ENCODE peak calls at places on chromosomes 2 and 18, in ten cellular contexts. One of them, this sample, is unnamed.

GRCh38 chr2:177078416-177078815 is 134.2 kb upstream of the HNRNPA3 start:
- DNase-seq in GM20000: no peak
- DNase-seq in neural progenitor cell: no peak
- DNase-seq in lung: peak; percentile 76
- DNase-seq in RWPE1: peak; percentile 6
- DNase-seq in B cell: no peak
- DNase-seq in prostate gland: no peak
- DNase-seq in WERI-Rb-1: no peak
- DNase-seq in AG10803: peak; percentile 30
- DNase-seq in cardiac fibroblast: peak; percentile 22
- DNase-seq in this sample: peak; percentile 49

GRCh38 chr2:239326831-239327535 is 73.8 kb downstream of the HDAC4 start:
- DNase-seq in neural progenitor cell: no peak
- DNase-seq in prostate gland: no peak
- DNase-seq in lung: no peak
- DNase-seq in GM20000: peak; percentile 66
- DNase-seq in cardiac fibroblast: no peak
- DNase-seq in B cell: no peak
- DNase-seq in AG10803: no peak
- DNase-seq in RWPE1: peak; percentile 20
- DNase-seq in WERI-Rb-1: no peak
- DNase-seq in this sample: no peak

GRCh38 chr2:95353613-95354468 is 48.7 kb upstream of the FAHD2A start:
- DNase-seq in neural progenitor cell: no peak
- DNase-seq in B cell: no peak
- DNase-seq in lung: no peak
- DNase-seq in prostate gland: no peak
- DNase-seq in cardiac fibroblast: no peak
- DNase-seq in GM20000: no peak
- DNase-seq in AG10803: no peak
- DNase-seq in RWPE1: no peak
- DNase-seq in WERI-Rb-1: no peak
- DNase-seq in this sample: no peak

GRCh38 chr2:55229221-55229620 is 2.9 kb downstream of the CLHC1 start:
- DNase-seq in RWPE1: no peak
- DNase-seq in prostate gland: no peak
- DNase-seq in B cell: no peak
- DNase-seq in neural progenitor cell: no peak
- DNase-seq in cardiac fibroblast: no peak
- DNase-seq in GM20000: no peak
- DNase-seq in lung: no peak
- DNase-seq in AG10803: no peak
- DNase-seq in WERI-Rb-1: no peak
- DNase-seq in this sample: no peak

GRCh38 chr18:50797147-50797546 is 22.7 kb downstream of the MRO start:
- DNase-seq in B cell: no peak
- DNase-seq in lung: no peak
- DNase-seq in prostate gland: no peak
- DNase-seq in neural progenitor cell: no peak
- DNase-seq in cardiac fibroblast: no peak
- DNase-seq in RWPE1: no peak
- DNase-seq in AG10803: no peak
- DNase-seq in WERI-Rb-1: no peak
- DNase-seq in GM20000: no peak
- DNase-seq in this sample: no peak

GRCh38 chr2:216015722-216016464 is 2.5 kb upstream of the MREG start:
- DNase-seq in B cell: peak; percentile 68
- DNase-seq in lung: no peak
- DNase-seq in cardiac fibroblast: no peak
- DNase-seq in AG10803: no peak
- DNase-seq in RWPE1: no peak
- DNase-seq in neural progenitor cell: no peak
- DNase-seq in WERI-Rb-1: peak; percentile 84
- DNase-seq in prostate gland: no peak
- DNase-seq in GM20000: peak; percentile 79
- DNase-seq in this sample: no peak

GRCh38 chr2:134228493-134228903 is 25.4 kb upstream of the MGAT5 start:
- DNase-seq in neural progenitor cell: no peak
- DNase-seq in AG10803: no peak
- DNase-seq in WERI-Rb-1: no peak
- DNase-seq in GM20000: no peak
- DNase-seq in cardiac fibroblast: peak; percentile 44
- DNase-seq in lung: no peak
- DNase-seq in RWPE1: no peak
- DNase-seq in prostate gland: no peak
- DNase-seq in B cell: no peak
- DNase-seq in this sample: no peak

GRCh38 chr18:56173542-56174220 is 464.7 kb downstream of the TXNL1 start:
- DNase-seq in AG10803: peak; percentile 13
- DNase-seq in GM20000: no peak
- DNase-seq in RWPE1: no peak
- DNase-seq in B cell: no peak
- DNase-seq in lung: no peak
- DNase-seq in prostate gland: no peak
- DNase-seq in neural progenitor cell: no peak
- DNase-seq in cardiac fibroblast: no peak
- DNase-seq in WERI-Rb-1: no peak
- DNase-seq in this sample: no peak

GRCh38 chr2:151028691-151029176 is 232.9 kb downstream of the RBM43 start:
- DNase-seq in cardiac fibroblast: no peak
- DNase-seq in RWPE1: no peak
- DNase-seq in B cell: no peak
- DNase-seq in neural progenitor cell: no peak
- DNase-seq in AG10803: no peak
- DNase-seq in GM20000: no peak
- DNase-seq in prostate gland: no peak
- DNase-seq in WERI-Rb-1: no peak
- DNase-seq in lung: no peak
- DNase-seq in this sample: no peak

GRCh38 chr2:151033454-151034248 is 228.0 kb downstream of the RBM43 start:
- DNase-seq in neural progenitor cell: no peak
- DNase-seq in RWPE1: no peak
- DNase-seq in GM20000: no peak
- DNase-seq in WERI-Rb-1: no peak
- DNase-seq in lung: no peak
- DNase-seq in B cell: no peak
- DNase-seq in prostate gland: no peak
- DNase-seq in cardiac fibroblast: no peak
- DNase-seq in AG10803: peak; percentile 39
- DNase-seq in this sample: no peak

GRCh38 chr2:151032741-151033152 is 228.9 kb downstream of the RBM43 start:
- DNase-seq in lung: no peak
- DNase-seq in prostate gland: no peak
- DNase-seq in cardiac fibroblast: peak; percentile 75
- DNase-seq in B cell: no peak
- DNase-seq in GM20000: no peak
- DNase-seq in neural progenitor cell: no peak
- DNase-seq in RWPE1: no peak
- DNase-seq in WERI-Rb-1: no peak
- DNase-seq in AG10803: peak; percentile 99
- DNase-seq in this sample: peak; percentile 96

GRCh38 chr2:151029406-151030157 is 232.1 kb downstream of the RBM43 start:
- DNase-seq in AG10803: peak; percentile 98
- DNase-seq in WERI-Rb-1: no peak
- DNase-seq in cardiac fibroblast: peak; percentile 82
- DNase-seq in neural progenitor cell: no peak
- DNase-seq in RWPE1: no peak
- DNase-seq in GM20000: no peak
- DNase-seq in lung: no peak
- DNase-seq in B cell: no peak
- DNase-seq in prostate gland: no peak
- DNase-seq in this sample: peak; percentile 95

DNA sequence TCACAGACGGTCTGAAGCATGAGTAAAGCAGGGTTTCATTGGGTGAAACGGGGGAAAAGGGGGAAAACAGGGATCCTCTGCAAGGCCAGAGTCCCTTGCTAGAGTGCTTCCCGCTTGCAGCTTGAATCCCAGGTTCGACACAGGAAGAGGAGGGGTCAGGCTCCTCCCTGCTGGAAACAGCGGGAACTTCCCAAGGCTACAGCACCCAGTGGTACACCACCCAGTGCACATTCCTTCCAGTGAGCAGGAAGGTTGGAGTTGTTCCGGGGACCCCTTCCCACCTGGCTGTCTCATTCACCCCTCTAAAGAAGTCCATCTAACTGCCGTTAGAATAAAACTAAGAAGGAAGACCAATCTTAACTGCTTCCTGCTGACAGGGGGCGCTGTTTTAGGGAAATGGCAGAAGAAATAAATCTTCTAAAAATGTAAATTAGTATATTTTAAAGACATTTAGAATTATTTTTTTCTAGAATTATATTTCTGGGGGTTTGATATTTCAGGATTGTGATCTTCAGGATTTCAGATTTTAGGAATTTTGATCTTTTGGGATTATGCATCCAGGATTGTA is 230.9 kb downstream of the RBM43 start:
- DNase-seq in WERI-Rb-1: no peak
- DNase-seq in lung: no peak
- DNase-seq in cardiac fibroblast: no peak
- DNase-seq in B cell: no peak
- DNase-seq in GM20000: no peak
- DNase-seq in neural progenitor cell: no peak
- DNase-seq in prostate gland: no peak
- DNase-seq in AG10803: no peak
- DNase-seq in RWPE1: no peak
- DNase-seq in this sample: no peak
- TF ChIP-seq CTCF in WERI-Rb-1: no peak
- TF ChIP-seq CTCF in lung: no peak
- TF ChIP-seq CTCF in cardiac fibroblast: peak; percentile 27
- TF ChIP-seq CTCF in B cell: no peak
- TF ChIP-seq CTCF in GM20000: no peak
- TF ChIP-seq CTCF in neural progenitor cell: peak; percentile 39
- TF ChIP-seq CTCF in prostate gland: no peak
- TF ChIP-seq CTCF in AG10803: peak; percentile 14
- TF ChIP-seq CTCF in RWPE1: no peak
- TF ChIP-seq CTCF in this sample: peak; percentile 9

GRCh38 chr2:151071382-151071781 is 190.3 kb downstream of the RBM43 start:
- DNase-seq in lung: no peak
- DNase-seq in prostate gland: no peak
- DNase-seq in GM20000: no peak
- DNase-seq in RWPE1: no peak
- DNase-seq in AG10803: peak; percentile 68
- DNase-seq in neural progenitor cell: peak; percentile 55
- DNase-seq in WERI-Rb-1: peak; percentile 45
- DNase-seq in B cell: no peak
- DNase-seq in cardiac fibroblast: peak; percentile 72
- DNase-seq in this sample: peak; percentile 78
- TF ChIP-seq CTCF in lung: no peak
- TF ChIP-seq CTCF in prostate gland: peak; percentile 11
- TF ChIP-seq CTCF in GM20000: no peak
- TF ChIP-seq CTCF in RWPE1: no peak
- TF ChIP-seq CTCF in AG10803: peak; percentile 77
- TF ChIP-seq CTCF in neural progenitor cell: peak; percentile 53
- TF ChIP-seq CTCF in WERI-Rb-1: peak; percentile 64
- TF ChIP-seq CTCF in B cell: no peak
- TF ChIP-seq CTCF in cardiac fibroblast: peak; percentile 67
- TF ChIP-seq CTCF in this sample: peak; percentile 78

GRCh38 chr2:120881981-120882788 is 146.5 kb downstream of the GLI2 start:
- DNase-seq in cardiac fibroblast: no peak
- DNase-seq in WERI-Rb-1: no peak
- DNase-seq in neural progenitor cell: no peak
- DNase-seq in AG10803: no peak
- DNase-seq in prostate gland: no peak
- DNase-seq in lung: no peak
- DNase-seq in RWPE1: no peak
- DNase-seq in GM20000: no peak
- DNase-seq in B cell: no peak
- DNase-seq in this sample: peak; percentile 54

GRCh38 chr2:120877409-120877808 is 141.7 kb downstream of the GLI2 start:
- DNase-seq in neural progenitor cell: no peak
- DNase-seq in lung: no peak
- DNase-seq in prostate gland: no peak
- DNase-seq in RWPE1: no peak
- DNase-seq in AG10803: no peak
- DNase-seq in cardiac fibroblast: no peak
- DNase-seq in GM20000: no peak
- DNase-seq in WERI-Rb-1: no peak
- DNase-seq in B cell: no peak
- DNase-seq in this sample: no peak

GRCh38 chr2:120878970-120879369 is 143.3 kb downstream of the GLI2 start:
- DNase-seq in prostate gland: no peak
- DNase-seq in WERI-Rb-1: no peak
- DNase-seq in lung: no peak
- DNase-seq in AG10803: no peak
- DNase-seq in cardiac fibroblast: no peak
- DNase-seq in RWPE1: no peak
- DNase-seq in B cell: no peak
- DNase-seq in neural progenitor cell: peak; percentile 70
- DNase-seq in GM20000: no peak
- DNase-seq in this sample: peak; percentile 43

GRCh38 chr2:120880381-120880780 is 144.7 kb downstream of the GLI2 start:
- DNase-seq in RWPE1: no peak
- DNase-seq in cardiac fibroblast: no peak
- DNase-seq in neural progenitor cell: no peak
- DNase-seq in GM20000: no peak
- DNase-seq in lung: no peak
- DNase-seq in WERI-Rb-1: peak; percentile 85
- DNase-seq in AG10803: no peak
- DNase-seq in B cell: no peak
- DNase-seq in prostate gland: no peak
- DNase-seq in this sample: no peak

GRCh38 chr2:120879401-120880295 is 144.0 kb downstream of the GLI2 start:
- DNase-seq in cardiac fibroblast: no peak
- DNase-seq in prostate gland: peak; percentile 10
- DNase-seq in WERI-Rb-1: peak; percentile 72
- DNase-seq in lung: no peak
- DNase-seq in neural progenitor cell: peak; percentile 44
- DNase-seq in GM20000: no peak
- DNase-seq in AG10803: peak; percentile 61
- DNase-seq in B cell: no peak
- DNase-seq in RWPE1: peak; percentile 16
- DNase-seq in this sample: no peak
- TF ChIP-seq CTCF in cardiac fibroblast: no peak
- TF ChIP-seq CTCF in prostate gland: no peak
- TF ChIP-seq CTCF in WERI-Rb-1: peak; percentile 55
- TF ChIP-seq CTCF in lung: no peak
- TF ChIP-seq CTCF in neural progenitor cell: peak; percentile 27
- TF ChIP-seq CTCF in GM20000: no peak
- TF ChIP-seq CTCF in AG10803: peak; percentile 4
- TF ChIP-seq CTCF in B cell: no peak
- TF ChIP-seq CTCF in RWPE1: no peak
- TF ChIP-seq CTCF in this sample: peak; percentile 10

DNA sequence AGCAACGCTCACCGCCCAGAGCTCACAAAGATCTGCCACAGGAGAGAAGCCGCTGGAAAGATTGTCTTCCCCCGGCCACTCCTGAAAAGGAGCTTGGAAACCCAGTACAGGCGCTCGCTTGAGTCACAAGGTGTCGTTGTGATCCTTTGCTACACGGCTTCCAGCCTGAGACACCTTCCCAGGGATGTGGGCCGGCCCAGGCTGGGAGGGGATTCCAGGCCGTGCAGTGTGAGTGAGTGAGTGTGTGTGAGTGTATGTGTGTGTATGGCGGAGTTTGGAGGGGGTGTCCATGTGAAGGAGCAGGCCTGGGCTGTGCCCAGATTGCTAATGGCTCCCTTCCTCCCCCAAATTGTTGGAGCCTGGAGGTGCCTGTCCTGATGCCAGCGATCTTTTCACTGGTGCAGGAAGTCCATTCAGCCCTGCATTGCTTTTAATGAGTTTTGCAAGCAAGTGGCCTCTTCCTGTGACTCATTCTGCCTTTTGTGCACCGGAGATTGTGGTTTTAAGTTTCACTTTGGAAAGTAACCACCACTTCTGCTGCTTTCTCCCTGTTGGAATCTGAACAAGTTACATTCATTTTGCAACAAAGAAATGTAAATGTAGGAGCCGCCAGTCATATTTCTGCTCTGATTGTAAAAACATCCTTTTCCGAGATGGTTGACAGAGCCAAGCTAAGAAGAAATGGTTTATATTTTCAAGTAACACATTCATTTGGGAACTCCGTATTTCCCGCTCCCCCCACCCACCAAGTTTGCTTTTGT is 83.7 kb downstream of the LPIN1 start:
- DNase-seq in WERI-Rb-1: peak; percentile 88
- DNase-seq in prostate gland: peak; percentile 79
- DNase-seq in GM20000: peak; percentile 73
- DNase-seq in AG10803: peak; percentile 98
- DNase-seq in B cell: peak; percentile 48
- DNase-seq in RWPE1: peak; percentile 97
- DNase-seq in cardiac fibroblast: peak; percentile 98
- DNase-seq in lung: peak; percentile 73
- DNase-seq in neural progenitor cell: peak; percentile 90
- DNase-seq in this sample: peak; percentile 98
- TF ChIP-seq CTCF in WERI-Rb-1: peak; percentile 86
- TF ChIP-seq CTCF in prostate gland: peak; percentile 45
- TF ChIP-seq CTCF in GM20000: no peak
- TF ChIP-seq CTCF in AG10803: peak; percentile 47
- TF ChIP-seq CTCF in B cell: no peak
- TF ChIP-seq CTCF in RWPE1: peak; percentile 69
- TF ChIP-seq CTCF in cardiac fibroblast: peak; percentile 42
- TF ChIP-seq CTCF in lung: no peak
- TF ChIP-seq CTCF in neural progenitor cell: peak; percentile 59
- TF ChIP-seq CTCF in this sample: no peak

This sample was measured in fibroblast of the aortic adventitia.